ENCODE peak calls at places on chromosome 21, in eight cellular contexts. J is AML-193; M is nucleus accumbens; E is A172; A is activated CD8-positive, alpha-beta memory T cell treated with anti-CD3 and anti-CD28 coated beads, Interleukin-2, amount 50 U/mL, for 4 hours; T is CD8-positive, alpha-beta T cell; K is CD8-positive, alpha-beta memory T cell; N is GM03348. I is an unnamed sample.

GRCh38 chr21:24969068-24969467 is 638.2 kb downstream of the MRPL39 start:
- DNase-seq in J (no peak), M (no peak), E (no peak), A (no peak), T (no peak), K (no peak), N (no peak), I (no peak)

GRCh38 chr21:42513151-42513984 is at the start of gene SLC37A1:
- DNase-seq in J (no peak), M (no peak), E (no peak), A (peak; percentile 44), T (peak; percentile 29), K (peak; percentile 14), N (peak; percentile 53), I (no peak)

GRCh38 chr21:37130971-37131370 is 57.9 kb downstream of the TTC3 start:
- DNase-seq in J (no peak), M (no peak), E (peak; percentile 59), A (no peak), T (no peak), K (no peak), N (no peak), I (no peak)

GRCh38 chr21:36859744-36860501 is 106.5 kb downstream of the HLCS start:
- DNase-seq in J (peak; percentile 86), M (no peak), E (peak; percentile 91), A (no peak), T (no peak), K (peak; percentile 4), N (peak; percentile 68), I (peak; percentile 90)

GRCh38 chr21:46079357-46080170 is 18.3 kb upstream of the COL6A2 start:
- DNase-seq in J (no peak), M (no peak), E (peak; percentile 29), A (no peak), T (no peak), K (no peak), N (peak; percentile 89), I (no peak)

GRCh38 chr21:41584603-41585176 is 76.7 kb upstream of the TMPRSS2 start:
- DNase-seq in J (no peak), M (no peak), E (no peak), A (no peak), T (no peak), K (no peak), N (no peak), I (peak; percentile 4)

GRCh38 chr21:21029159-21029558 is 30.9 kb downstream of the NCAM2 start:
- DNase-seq in J (peak; percentile 83), M (no peak), E (no peak), A (no peak), T (no peak), K (no peak), N (no peak), I (no peak)

GRCh38 chr21:40689816-40690215 is 157.1 kb downstream of the DSCAM start:
- DNase-seq in J (no peak), M (no peak), E (no peak), A (no peak), T (no peak), K (no peak), N (no peak), I (no peak)

GRCh38 chr21:14383596-14384210 is 757 bp upstream of the HSPA13 start:
- DNase-seq in J (peak; percentile 53), M (peak; percentile 77), E (peak; percentile 25), A (no peak), T (no peak), K (no peak), N (peak; percentile 2), I (no peak)

GRCh38 chr21:16536661-16537359 is 807.0 kb downstream of the USP25 start:
- DNase-seq in J (no peak), M (no peak), E (peak; percentile 55), A (no peak), T (no peak), K (no peak), N (peak; percentile 34), I (no peak)

GRCh38 chr21:33578214-33578613 is 10.3 kb downstream of the DONSON start:
- DNase-seq in J (no peak), M (no peak), E (no peak), A (no peak), T (no peak), K (no peak), N (peak; percentile 26), I (no peak)

GRCh38 chr21:42340187-42340586 is 10.6 kb downstream of the TFF2 start:
- DNase-seq in J (no peak), M (no peak), E (no peak), A (no peak), T (no peak), K (no peak), N (no peak), I (peak; percentile 12)

GRCh38 chr21:46005481-46005881 is 23.9 kb downstream of the COL6A1 start:
- DNase-seq in J (no peak), M (no peak), E (no peak), A (no peak), T (no peak), K (no peak), N (peak; percentile 9), I (no peak)

GRCh38 chr21:16455978-16456377 is 726.2 kb downstream of the USP25 start:
- DNase-seq in J (no peak), M (peak; percentile 38), E (no peak), A (no peak), T (no peak), K (no peak), N (peak; percentile 4), I (no peak)

GRCh38 chr21:29360799-29361765 is 62.4 kb downstream of the BACH1 start:
- DNase-seq in J (no peak), M (no peak), E (no peak), A (no peak), T (no peak), K (no peak), N (no peak), I (no peak)

GRCh38 chr21:17925000-17925610 is 105.9 kb upstream of the C21orf91 start:
- DNase-seq in J (peak; percentile 67), M (no peak), E (peak; percentile 80), A (peak; percentile 33), T (peak; percentile 18), K (peak; percentile 14), N (peak; percentile 65), I (peak; percentile 30)

GRCh38 chr21:29181799-29182470 is 51.5 kb downstream of the MAP3K7CL start:
- DNase-seq in J (no peak), M (no peak), E (peak; percentile 90), A (no peak), T (no peak), K (no peak), N (peak; percentile 73), I (no peak)

GRCh38 chr21:14581902-14582457 is 35.9 kb upstream of the SAMSN1 start:
- DNase-seq in J (no peak), M (no peak), E (no peak), A (no peak), T (no peak), K (no peak), N (no peak), I (no peak)

GRCh38 chr21:37555672-37556261 is 189.2 kb downstream of the DYRK1A start:
- DNase-seq in J (no peak), M (no peak), E (no peak), A (no peak), T (no peak), K (no peak), N (no peak), I (no peak)

GRCh38 chr21:39251326-39251725 is 62.1 kb downstream of the BRWD1 start:
- DNase-seq in J (no peak), M (no peak), E (no peak), A (no peak), T (no peak), K (no peak), N (no peak), I (no peak)

GRCh38 chr21:14366998-14367397 is 15.9 kb downstream of the HSPA13 start:
- DNase-seq in J (peak; percentile 40), M (no peak), E (no peak), A (no peak), T (no peak), K (no peak), N (no peak), I (no peak)

GRCh38 chr21:41980561-41980960 is 26.7 kb upstream of the C2CD2 start:
- DNase-seq in J (no peak), M (no peak), E (no peak), A (no peak), T (no peak), K (no peak), N (no peak), I (no peak)

I was measured in left colon.